ENCODE peak calls at places on chromosome 10, in four cellular contexts. M is stimulated activated naive CD8-positive, alpha-beta T cell treated with anti-CD3 and anti-CD28 coated beads, Interleukin-15, Interleukin-2, amounts not matched to agents 100 U/mL and 50 U/mL, for 24 hours; L is T follicular helper cell; A is RPMI7951. V is an unnamed sample.
A peak's percentile ranks its signal among the peaks of the same experiment; 100 is the strongest.

GRCh38 chr10:47176903-47177860 is 122.8 kb upstream of the GDF10 start:
- DNase-seq in M (no peak), L (no peak), A (no peak), V (no peak)

GRCh38 chr10:19817251-19818046 is 1.2 kb downstream of the PLXDC2 start:
- DNase-seq in M (no peak), L (no peak), A (no peak), V (no peak)

GRCh38 chr10:132667613-132668394 is 118.1 kb downstream of the NKX6-2 start:
- DNase-seq in M (no peak), L (no peak), A (no peak), V (no peak)

GRCh38 chr10:36669615-36670325 is 455.6 kb upstream of the ANKRD30A start:
- DNase-seq in M (no peak), L (no peak), A (peak; percentile 42), V (no peak)

GRCh38 chr10:69644658-69645295 is 14.7 kb downstream of the FAM241B start:
- DNase-seq in M (peak; percentile 64), L (no peak), A (peak; percentile 56), V (no peak)

GRCh38 chr10:99382181-99382580 is 48.2 kb downstream of the GOT1 start:
- DNase-seq in M (no peak), L (no peak), A (no peak), V (no peak)

GRCh38 chr10:108000365-108000764 is 835.9 kb upstream of the SORCS1 start:
- DNase-seq in M (no peak), L (no peak), A (no peak), V (no peak)

GRCh38 chr10:60073397-60073780 is 167.0 kb upstream of the CCDC6 start:
- DNase-seq in M (no peak), L (no peak), A (no peak), V (no peak)

GRCh38 chr10:35640474-35640873 is 1.6 kb downstream of the FZD8 start:
- DNase-seq in M (peak; percentile 55), L (no peak), A (peak; percentile 73), V (no peak)

GRCh38 chr10:126127630-126128029 is 231.3 kb downstream of the FANK1 start:
- DNase-seq in M (no peak), L (no peak), A (no peak), V (no peak)

GRCh38 chr10:122336332-122336731 is 38.2 kb upstream of the PLEKHA1 start:
- DNase-seq in M (no peak), L (no peak), A (no peak), V (no peak)

GRCh38 chr10:115073796-115074195 is 19.4 kb upstream of the ATRNL1 start:
- DNase-seq in M (no peak), L (no peak), A (peak; percentile 4), V (no peak)

GRCh38 chr10:12372846-12373245 is 23.5 kb downstream of the CAMK1D start:
- DNase-seq in M (no peak), L (no peak), A (no peak), V (no peak)

GRCh38 chr10:126408953-126409641 is 20.8 kb upstream of the ADAM12 start:
- DNase-seq in M (no peak), L (no peak), A (no peak), V (no peak)

GRCh38 chr10:112565434-112566053 is 118.5 kb downstream of the VTI1A start:
- DNase-seq in M (peak; percentile 6), L (no peak), A (peak; percentile 54), V (no peak)

GRCh38 chr10:130636303-130636702 is 500.1 kb downstream of the GLRX3 start:
- DNase-seq in M (no peak), L (no peak), A (no peak), V (no peak)

GRCh38 chr10:45470098-45471012 is 96.3 kb downstream of the ALOX5 start:
- DNase-seq in M (peak; percentile 52), L (peak; percentile 35), A (peak; percentile 69), V (peak; percentile 15)

GRCh38 chr10:133198621-133199487 is 31.2 kb upstream of the UTF1 start:
- DNase-seq in M (no peak), L (no peak), A (no peak), V (no peak)

GRCh38 chr10:5840314-5841307 is 27.4 kb upstream of the GDI2 start:
- DNase-seq in M (peak; percentile 40), L (no peak), A (peak; percentile 79), V (no peak)

GRCh38 chr10:46559231-46559671 is 2.8 kb upstream of the GPRIN2 start:
- DNase-seq in M (peak; percentile 2), L (no peak), A (no peak), V (no peak)

GRCh38 chr10:28833313-28833712 is 156.0 kb downstream of the BAMBI start:
- DNase-seq in M (no peak), L (no peak), A (no peak), V (no peak)

GRCh38 chr10:35993816-35994515 is 351.9 kb upstream of the FZD8 start:
- DNase-seq in M (no peak), L (no peak), A (no peak), V (no peak)

GRCh38 chr10:74103560-74104248 is 46.9 kb downstream of the AP3M1 start:
- DNase-seq in M (no peak), L (no peak), A (peak; percentile 28), V (no peak)

GRCh38 chr10:867807-868206 is 63.7 kb downstream of the LARP4B start:
- DNase-seq in M (no peak), L (no peak), A (no peak), V (no peak)

GRCh38 chr10:80405636-80406035 is 2.7 kb upstream of the PRXL2A start:
- DNase-seq in M (no peak), L (no peak), A (no peak), V (no peak)

GRCh38 chr10:51786684-51787035 is 87.3 kb upstream of the CSTF2T start:
- DNase-seq in M (no peak), L (no peak), A (no peak), V (no peak)

GRCh38 chr10:3452683-3453388 is 280.3 kb upstream of the PITRM1 start:
- DNase-seq in M (no peak), L (no peak), A (peak; percentile 95), V (no peak)

GRCh38 chr10:77319557-77319956 is 318.1 kb downstream of the KCNMA1 start:
- DNase-seq in M (no peak), L (no peak), A (peak; percentile 64), V (no peak)

GRCh38 chr10:72334832-72335393 is 19.8 kb downstream of the DNAJB12 start:
- DNase-seq in M (peak; percentile 90), L (peak; percentile 75), A (peak; percentile 91), V (peak; percentile 76)

GRCh38 chr10:27100800-27101347 is 580 bp upstream of the ANKRD26 start:
- DNase-seq in M (peak; percentile 34), L (peak; percentile 24), A (peak; percentile 27), V (peak; percentile 16)

GRCh38 chr10:70549962-70550845 is 52.3 kb downstream of the PRF1 start:
- DNase-seq in M (peak; percentile 77), L (peak; percentile 45), A (peak; percentile 51), V (peak; percentile 65)

GRCh38 chr10:92757066-92757716 is 67.4 kb downstream of the HHEX start:
- DNase-seq in M (peak; percentile 22), L (no peak), A (peak; percentile 92), V (no peak)

GRCh38 chr10:19699299-19699698 is 116.9 kb upstream of the PLXDC2 start:
- DNase-seq in M (no peak), L (no peak), A (no peak), V (no peak)

GRCh38 chr10:119898577-119898976 is 6.0 kb downstream of the SEC23IP start:
- DNase-seq in M (no peak), L (no peak), A (no peak), V (no peak)

V was measured in effector CD4-positive, alpha-beta T cell.